ENCODE peak calls at places on chromosomes 3 and 15, in five cellular contexts. B is tibial nerve, S is uterus, H is A549, D is adrenal gland. X is an unnamed sample.

GRCh38 chr15:91769919-91770318 is 83.6 kb upstream of the SLCO3A1 start:
- DNase-seq in B (no peak), S (no peak), H (no peak), D (no peak), X (no peak)

GRCh38 chr15:94671845-94672524 is 440.6 kb downstream of the MCTP2 start:
- DNase-seq in B (no peak), S (peak), H (peak), D (no peak), X (no peak)

GRCh38 chr3:73508330-73508954 is 116.3 kb downstream of the PDZRN3 start:
- DNase-seq in B (no peak), S (peak), H (peak), D (peak), X (peak)

GRCh38 chr3:170848294-170848917 is 21.6 kb downstream of the RPL22L1 start:
- DNase-seq in B (no peak), S (no peak), H (no peak), D (no peak), X (no peak)

GRCh38 chr3:170043506-170043905 is 5.7 kb downstream of the GPR160 start:
- DNase-seq in B (no peak), S (no peak), H (no peak), D (no peak), X (no peak)

GRCh38 chr15:100438570-100438969 is 90.2 kb downstream of the CERS3 start:
- DNase-seq in B (peak), S (peak), H (no peak), D (peak), X (peak)

GRCh38 chr15:67521770-67522568 is 1.0 kb downstream of the C15orf61 start:
- DNase-seq in B (no peak), S (no peak), H (peak), D (no peak), X (peak)

GRCh38 chr3:178486903-178487302 is 49.3 kb upstream of the KCNMB2 start:
- DNase-seq in B (no peak), S (no peak), H (no peak), D (no peak), X (no peak)

GRCh38 chr3:82736696-82737277 is 975.3 kb upstream of the GBE1 start:
- DNase-seq in B (no peak), S (no peak), H (no peak), D (no peak), X (peak)

GRCh38 chr15:67074886-67075229 is 9.5 kb downstream of the SMAD3 start:
- DNase-seq in B (no peak), S (no peak), H (no peak), D (no peak), X (peak)

GRCh38 chr15:98689431-98689861 is 41.1 kb downstream of the IGF1R start:
- DNase-seq in B (no peak), S (no peak), H (no peak), D (peak), X (peak)

GRCh38 chr3:44961888-44962287 is 14.1 kb downstream of the ZDHHC3 start:
- DNase-seq in B (no peak), S (no peak), H (no peak), D (no peak), X (no peak)

GRCh38 chr3:9169326-9169725 is 80.1 kb downstream of the SRGAP3 start:
- DNase-seq in B (no peak), S (no peak), H (no peak), D (no peak), X (no peak)

GRCh38 chr3:186852994-186853393 is 10.5 kb downstream of the ADIPOQ start:
- DNase-seq in B (no peak), S (no peak), H (no peak), D (no peak), X (no peak)

GRCh38 chr3:20346369-20346768 is 160.4 kb upstream of the SGO1 start:
- DNase-seq in B (no peak), S (no peak), H (no peak), D (no peak), X (no peak)

GRCh38 chr3:30945291-30945690 is 50.8 kb upstream of the GADL1 start:
- DNase-seq in B (no peak), S (no peak), H (no peak), D (no peak), X (no peak)

GRCh38 chr15:27592036-27592725 is 506.9 kb downstream of the OCA2 start:
- DNase-seq in B (no peak), S (no peak), H (no peak), D (no peak), X (peak)

GRCh38 chr3:54660599-54661210 is 267.2 kb downstream of the LRTM1 start:
- DNase-seq in B (no peak), S (peak), H (no peak), D (peak), X (no peak)

GRCh38 chr15:65312400-65312916 is 8.0 kb downstream of the RNU5B-1 start:
- DNase-seq in B (no peak), S (no peak), H (no peak), D (peak), X (no peak)

GRCh38 chr3:51967384-51968174 is at the start of gene PCBP4:
- DNase-seq in B (peak), S (peak), H (no peak), D (peak), X (peak)

GRCh38 chr3:123757281-123757940 is 126.7 kb downstream of the MYLK start:
- DNase-seq in B (peak), S (no peak), H (no peak), D (peak), X (peak)

GRCh38 chr3:155412856-155413255 is 119.4 kb upstream of the STRIT1 start:
- DNase-seq in B (no peak), S (no peak), H (no peak), D (no peak), X (no peak)

GRCh38 chr15:80480909-80481308 is 76.7 kb downstream of the ARNT2 start:
- DNase-seq in B (peak), S (peak), H (no peak), D (peak), X (no peak)

GRCh38 chr15:88498991-88499390 is 31.5 kb downstream of the MRPS11 start:
- DNase-seq in B (no peak), S (no peak), H (no peak), D (no peak), X (no peak)

GRCh38 chr3:44899683-44900367 is 25.4 kb downstream of the TGM4 start:
- DNase-seq in B (no peak), S (no peak), H (no peak), D (no peak), X (no peak)

GRCh38 chr3:116254535-116254934 is 190.8 kb downstream of the LSAMP start:
- DNase-seq in B (no peak), S (no peak), H (no peak), D (no peak), X (no peak)

GRCh38 chr15:51262468-51262867 is 75.9 kb downstream of the CYP19A1 start:
- DNase-seq in B (no peak), S (no peak), H (no peak), D (no peak), X (peak)

GRCh38 chr15:78210349-78210717 is 24.0 kb downstream of the ACSBG1 start:
- DNase-seq in B (no peak), S (no peak), H (no peak), D (no peak), X (no peak)

GRCh38 chr3:152362086-152362485 is 93.4 kb downstream of the MBNL1 start:
- DNase-seq in B (no peak), S (no peak), H (no peak), D (no peak), X (no peak)

GRCh38 chr3:171770689-171771620 is 39.3 kb downstream of the PLD1 start:
- DNase-seq in B (no peak), S (no peak), H (peak), D (peak), X (peak)

DNA sequence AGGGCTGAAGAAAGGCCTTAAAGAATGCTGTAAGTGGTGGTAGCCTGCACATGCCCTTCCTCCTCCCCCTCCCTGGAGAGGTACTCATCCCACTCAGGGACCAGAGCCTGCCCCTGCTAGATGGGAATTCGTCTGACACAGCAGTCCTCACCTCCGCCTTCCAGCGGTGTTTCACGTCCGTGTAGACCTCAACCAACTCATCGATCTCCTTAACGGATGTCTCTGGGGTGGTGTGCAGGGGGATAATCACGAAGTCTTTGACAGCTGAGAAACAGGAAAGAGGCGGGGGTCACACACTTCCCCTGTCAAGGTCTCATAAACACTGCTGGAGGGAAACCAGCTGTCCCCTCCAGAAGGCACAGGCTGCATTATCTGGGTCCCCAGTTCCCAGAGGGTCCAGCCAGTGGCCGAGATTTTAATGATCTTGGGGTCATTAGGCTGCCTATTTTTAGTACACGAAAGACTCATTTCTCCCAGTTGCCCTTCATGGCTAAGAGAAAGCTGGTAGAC is 9.9 kb downstream of the DNASE1L3 start:
- DNase-seq in B (no peak), S (no peak), H (no peak), D (peak), X (no peak)
- TF ChIP-seq POLR2A in B (no peak), S (no peak), H (no peak), D (no peak), X (no peak)

GRCh38 chr15:72585659-72586058 is 68.8 kb upstream of the GOLGA6B start:
- DNase-seq in B (no peak), S (no peak), H (peak), D (peak), X (no peak)
- TF ChIP-seq CTCF in B (no peak), S (no peak), H (no peak), D (no peak), X (no peak)

GRCh38 chr3:185328324-185329004 is 34.5 kb upstream of the MAP3K13 start:
- DNase-seq in B (no peak), S (no peak), H (peak), D (peak), X (no peak)
- TF ChIP-seq POLR2A in B (no peak), S (no peak), H (no peak), D (peak), X (no peak)

GRCh38 chr3:121834079-121834730 is 655 bp downstream of the IQCB1 start:
- DNase-seq in B (no peak), S (no peak), H (no peak), D (peak), X (peak)

GRCh38 chr3:121839962-121840361 is 5.0 kb downstream of the EAF2 start:
- DNase-seq in B (no peak), S (no peak), H (no peak), D (no peak), X (no peak)

GRCh38 chr3:121836069-121836468 is 1.1 kb downstream of the EAF2 start:
- DNase-seq in B (no peak), S (no peak), H (no peak), D (no peak), X (peak)

DNA sequence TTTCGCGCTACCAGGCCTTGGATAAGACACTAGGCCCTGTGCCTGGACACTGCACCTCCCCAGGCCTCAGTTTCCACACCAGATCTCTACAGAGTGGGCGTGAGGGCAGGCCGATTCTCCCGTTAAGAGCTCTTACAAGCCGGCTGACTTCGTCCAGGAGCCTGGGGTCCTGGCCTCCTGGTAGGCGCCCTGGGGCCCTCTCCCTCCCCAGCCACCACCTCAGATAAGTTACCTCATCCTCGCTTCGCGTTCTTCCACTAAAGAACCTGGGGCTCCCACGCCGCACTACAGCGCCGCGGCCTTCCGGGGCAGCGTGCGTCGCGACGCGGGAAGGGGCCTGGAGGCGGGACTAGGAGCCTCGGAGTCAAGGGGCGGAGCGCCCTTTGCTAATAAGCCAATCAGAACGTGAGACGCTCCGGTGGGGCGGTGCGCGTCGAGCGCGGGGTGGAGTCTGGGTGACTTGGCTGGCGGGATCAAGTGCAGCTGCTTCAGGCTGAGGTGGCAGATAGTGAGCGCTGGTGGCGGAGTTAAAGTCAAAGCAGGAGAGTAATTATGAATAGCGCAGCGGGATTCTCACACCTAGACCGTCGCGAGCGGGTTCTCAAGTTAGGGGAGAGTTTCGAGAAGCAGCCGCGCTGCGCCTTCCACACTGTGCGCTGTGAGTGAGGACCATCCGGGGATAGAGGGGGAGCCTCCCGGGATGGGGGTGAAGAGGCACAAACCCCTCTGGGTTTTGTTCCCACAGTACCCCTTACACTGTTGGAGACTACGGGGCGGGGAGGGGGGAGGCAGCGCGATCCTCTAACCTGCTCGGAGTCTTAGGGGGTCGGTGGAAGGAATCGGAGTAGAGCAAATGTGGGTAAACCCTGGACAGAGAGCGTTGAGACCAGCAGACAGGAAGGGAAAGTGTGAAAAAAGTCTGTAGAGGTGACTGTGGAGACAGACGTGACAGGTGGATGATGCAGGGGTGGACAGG is at the start of the genes EAF2 and IQCB1:
- DNase-seq in B (peak), S (peak), H (peak), D (peak), X (peak)
- TF ChIP-seq CTCF in B (no peak), S (no peak), H (no peak), D (no peak), X (no peak)

DNA sequence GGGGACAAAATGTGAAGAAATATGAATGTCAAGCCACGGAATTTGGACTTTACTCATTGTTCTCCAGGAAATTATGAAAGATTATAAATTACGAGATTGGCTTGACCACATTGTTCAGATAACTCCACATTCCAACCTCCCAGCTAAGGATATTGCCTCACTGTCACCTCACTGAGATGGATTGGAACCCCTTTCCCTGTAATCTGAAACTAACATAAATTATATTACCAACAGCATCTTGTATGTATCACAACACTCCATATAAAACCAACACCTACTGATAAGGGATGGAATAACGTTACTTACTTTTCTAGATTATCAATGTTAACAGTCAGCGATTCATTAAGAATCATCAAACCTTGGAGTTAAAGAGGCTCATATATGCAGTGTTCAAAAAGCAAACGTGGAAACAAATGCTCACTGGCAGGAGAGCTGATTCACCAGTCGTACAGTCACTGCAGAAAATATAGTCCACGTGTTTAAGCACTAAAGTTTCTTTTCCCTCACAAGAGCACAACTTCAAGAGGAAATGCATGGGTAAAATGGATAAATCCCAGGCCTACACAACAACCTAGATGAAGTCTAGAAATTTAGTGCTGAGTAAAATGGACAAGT is 451.5 kb downstream of the FGF12 start:
- DNase-seq in B (no peak), S (no peak), H (no peak), D (no peak), X (no peak)
- TF ChIP-seq POLR2A in B (no peak), S (no peak), H (no peak), D (no peak), X (no peak)

GRCh38 chr3:136543385-136543784 is 208.8 kb downstream of the STAG1 start:
- DNase-seq in B (no peak), S (no peak), H (no peak), D (no peak), X (peak)
- TF ChIP-seq CTCF in B (no peak), S (no peak), H (no peak), D (no peak), X (no peak)

DNA sequence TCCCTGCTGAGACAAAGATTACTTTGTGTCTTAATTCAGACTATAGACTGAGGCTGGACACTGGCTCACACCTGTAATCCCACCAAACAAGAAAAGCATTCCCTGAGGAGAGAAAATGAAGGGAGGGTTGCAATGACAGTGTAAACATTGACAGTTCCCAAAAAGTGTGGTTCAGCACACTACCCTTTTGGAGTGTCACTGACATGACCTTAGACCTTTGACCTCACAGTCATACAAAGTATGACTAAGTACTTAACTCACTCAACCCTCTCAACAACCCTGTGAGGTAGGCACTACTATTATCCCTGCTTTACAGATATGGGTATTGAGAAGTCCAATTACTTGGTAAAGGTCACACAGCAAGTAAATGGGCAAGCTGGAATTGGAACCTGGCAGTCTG is 341.7 kb downstream of the LRRC3B start:
- DNase-seq in B (no peak), S (no peak), H (no peak), D (no peak), X (no peak)
- TF ChIP-seq POLR2A in B (no peak), S (no peak), H (no peak), D (no peak), X (no peak)

X was measured in NB4.